ENCODE peak calls at places on chromosomes 7 and 10, in four cellular contexts. I is brain microvascular endothelial cell, H is tibial artery, W is pancreas. F is an unnamed sample.
A peak's percentile ranks its signal among the peaks of the same experiment; 100 is the strongest.

GRCh38 chr7:104096683-104097082 is 107.2 kb upstream of the RELN start:
- DNase-seq in I (peak; percentile 15), H (no peak), W (no peak), F (peak; percentile 24)

GRCh38 chr7:13021566-13021965 is 334.1 kb downstream of the ARL4A start:
- DNase-seq in I (peak; percentile 27), H (no peak), W (no peak), F (peak; percentile 29)

GRCh38 chr7:65840446-65840845 is 32.4 kb upstream of the VKORC1L1 start:
- DNase-seq in I (no peak), H (no peak), W (no peak), F (no peak)

GRCh38 chr7:95246935-95247370 is 77.4 kb downstream of the PON1 start:
- DNase-seq in I (peak; percentile 69), H (peak; percentile 29), W (peak; percentile 25), F (peak; percentile 85)

GRCh38 chr7:107387077-107387476 is 82.8 kb upstream of the GPR22 start:
- DNase-seq in I (peak; percentile 31), H (peak; percentile 47), W (no peak), F (peak; percentile 45)

GRCh38 chr7:42714361-42714760 is 197.5 kb downstream of the C7orf25 start:
- DNase-seq in I (no peak), H (no peak), W (no peak), F (no peak)

GRCh38 chr7:131123991-131124629 is 203.6 kb upstream of the MKLN1 start:
- DNase-seq in I (no peak), H (no peak), W (no peak), F (no peak)

GRCh38 chr10:42753507-42754154 is 29.0 kb upstream of the BMS1 start:
- DNase-seq in I (no peak), H (no peak), W (peak; percentile 38), F (no peak)

GRCh38 chr10:6581750-6582697 is 1.9 kb upstream of the PRKCQ start:
- DNase-seq in I (no peak), H (no peak), W (no peak), F (no peak)

GRCh38 chr7:74292757-74293576 is 3.8 kb downstream of the CLIP2 start:
- DNase-seq in I (no peak), H (no peak), W (peak; percentile 72), F (no peak)

GRCh38 chr10:109456566-109457361 is 466.5 kb downstream of the XPNPEP1 start:
- DNase-seq in I (no peak), H (no peak), W (peak; percentile 15), F (no peak)

GRCh38 chr10:90138844-90139243 is 437.5 kb downstream of the KIF20B start:
- DNase-seq in I (peak; percentile 8), H (no peak), W (no peak), F (peak; percentile 38)

GRCh38 chr7:37945336-37945735 is 24.9 kb downstream of the EPDR1 start:
- DNase-seq in I (peak; percentile 89), H (no peak), W (no peak), F (peak; percentile 49)

GRCh38 chr10:100569687-100570517 is 34.2 kb downstream of the HIF1AN start:
- DNase-seq in I (no peak), H (no peak), W (peak; percentile 44), F (no peak)

GRCh38 chr7:13848576-13849527 is 140.6 kb downstream of the ETV1 start:
- DNase-seq in I (no peak), H (no peak), W (no peak), F (peak; percentile 8)

GRCh38 chr7:5584821-5585220 is 161.2 kb upstream of the TNRC18 start:
- DNase-seq in I (no peak), H (no peak), W (no peak), F (no peak)

GRCh38 chr7:131188367-131189339 is 139.0 kb upstream of the MKLN1 start:
- DNase-seq in I (peak; percentile 97), H (peak; percentile 54), W (no peak), F (peak; percentile 91)

GRCh38 chr10:75408911-75409885 is 7.6 kb upstream of the ZNF503 start:
- DNase-seq in I (no peak), H (peak; percentile 75), W (peak; percentile 86), F (no peak)

GRCh38 chr7:110317699-110318265 is 773.1 kb upstream of the LRRN3 start:
- DNase-seq in I (peak; percentile 74), H (no peak), W (no peak), F (peak; percentile 42)

GRCh38 chr10:73480158-73480557 is 15.7 kb downstream of the PPP3CB start:
- DNase-seq in I (no peak), H (no peak), W (no peak), F (peak; percentile 41)

GRCh38 chr10:26881600-26882331 is 21.0 kb upstream of the ABI1 start:
- DNase-seq in I (peak; percentile 20), H (no peak), W (no peak), F (peak; percentile 84)

GRCh38 chr7:107978815-107979408 is 24.0 kb downstream of the LAMB1 start:
- DNase-seq in I (no peak), H (no peak), W (no peak), F (no peak)

GRCh38 chr7:157021071-157021891 is 10.8 kb upstream of the MNX1 start:
- DNase-seq in I (no peak), H (no peak), W (no peak), F (no peak)

GRCh38 chr7:142598297-142598696 is 151.0 kb upstream of the PRSS1 start:
- DNase-seq in I (no peak), H (no peak), W (no peak), F (no peak)

GRCh38 chr7:44534501-44534900 is 6.6 kb downstream of the NPC1L1 start:
- DNase-seq in I (no peak), H (no peak), W (no peak), F (peak; percentile 34)

GRCh38 chr10:104255244-104255981 is 721 bp downstream of the GSTO1 start:
- DNase-seq in I (peak; percentile 82), H (no peak), W (no peak), F (peak; percentile 85)

GRCh38 chr10:131214521-131215244 is 96.8 kb downstream of the TCERG1L start:
- DNase-seq in I (no peak), H (no peak), W (no peak), F (no peak)

GRCh38 chr10:101778781-101779543 is 3.0 kb upstream of the FGF8 start:
- DNase-seq in I (no peak), H (no peak), W (no peak), F (peak; percentile 48)

GRCh38 chr10:13990918-13991317 is 339.8 kb downstream of the FRMD4A start:
- DNase-seq in I (peak; percentile 67), H (no peak), W (no peak), F (peak; percentile 81)

GRCh38 chr7:12403287-12404181 is at the start of gene VWDE:
- DNase-seq in I (no peak), H (no peak), W (peak; percentile 37), F (peak; percentile 8)

GRCh38 chr7:57201021-57201894 is 69.0 kb upstream of the ZNF479 start:
- DNase-seq in I (no peak), H (no peak), W (no peak), F (no peak)

GRCh38 chr7:25911738-25912607 is 240.0 kb upstream of the NFE2L3 start:
- DNase-seq in I (no peak), H (no peak), W (no peak), F (no peak)

GRCh38 chr10:123427386-123427785 is 238.8 kb upstream of the GPR26 start:
- DNase-seq in I (no peak), H (no peak), W (no peak), F (no peak)

GRCh38 chr7:148563583-148564274 is 26.8 kb upstream of the C7orf33 start:
- DNase-seq in I (no peak), H (no peak), W (no peak), F (no peak)
- H3K4me3 ChIP-seq in I (no peak overlapping the region), H (no peak overlapping the region), W (no peak overlapping the region), F (no peak overlapping the region)

DNA sequence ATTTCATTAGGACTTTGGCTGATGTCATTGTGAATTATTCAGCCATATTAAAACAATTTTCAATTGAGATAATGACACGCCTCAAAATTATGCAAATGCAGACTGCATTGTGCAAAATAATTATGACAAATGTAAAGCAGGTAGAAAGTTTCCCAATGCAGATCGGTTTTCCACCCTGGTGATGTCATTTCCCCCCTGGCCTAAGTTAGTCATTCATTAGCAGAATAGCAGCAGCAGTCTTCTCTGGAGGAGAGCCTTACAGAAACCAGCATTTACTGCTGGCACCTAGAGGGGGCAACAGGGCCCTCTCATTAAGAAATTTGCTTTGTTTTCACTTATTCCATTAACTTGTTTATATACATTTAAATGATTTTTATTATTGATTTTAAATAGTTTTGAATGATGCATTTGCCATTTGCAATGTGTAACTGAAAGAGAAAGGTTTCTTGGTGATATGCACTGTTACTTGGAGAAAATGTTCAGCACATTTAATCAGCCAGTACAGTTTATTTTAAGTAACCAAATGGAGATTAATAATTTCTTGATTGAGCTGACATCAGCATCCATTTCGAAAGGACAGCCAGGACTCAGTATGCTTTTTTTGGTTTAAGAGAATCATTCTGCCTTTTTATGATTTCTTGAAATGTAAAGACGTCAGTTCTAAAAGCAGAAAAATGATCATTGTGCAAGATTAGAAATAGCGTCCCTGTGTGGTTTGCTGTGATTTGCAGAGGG is 3.4 kb downstream of the ARID5B start:
- DNase-seq in I (peak; percentile 66), H (no peak), W (no peak), F (peak; percentile 81)
- TF ChIP-seq CTCF in I (peak; percentile 57), H (no peak), W (no peak), F (peak; percentile 42)

GRCh38 chr7:70092314-70093303 is 494.3 kb downstream of the AUTS2 start:
- DNase-seq in I (no peak), H (no peak), W (no peak), F (peak; percentile 25)
- H3K4me3 ChIP-seq in I (no peak overlapping the region), H (no peak overlapping the region), W (no peak overlapping the region), F (no peak overlapping the region)

DNA sequence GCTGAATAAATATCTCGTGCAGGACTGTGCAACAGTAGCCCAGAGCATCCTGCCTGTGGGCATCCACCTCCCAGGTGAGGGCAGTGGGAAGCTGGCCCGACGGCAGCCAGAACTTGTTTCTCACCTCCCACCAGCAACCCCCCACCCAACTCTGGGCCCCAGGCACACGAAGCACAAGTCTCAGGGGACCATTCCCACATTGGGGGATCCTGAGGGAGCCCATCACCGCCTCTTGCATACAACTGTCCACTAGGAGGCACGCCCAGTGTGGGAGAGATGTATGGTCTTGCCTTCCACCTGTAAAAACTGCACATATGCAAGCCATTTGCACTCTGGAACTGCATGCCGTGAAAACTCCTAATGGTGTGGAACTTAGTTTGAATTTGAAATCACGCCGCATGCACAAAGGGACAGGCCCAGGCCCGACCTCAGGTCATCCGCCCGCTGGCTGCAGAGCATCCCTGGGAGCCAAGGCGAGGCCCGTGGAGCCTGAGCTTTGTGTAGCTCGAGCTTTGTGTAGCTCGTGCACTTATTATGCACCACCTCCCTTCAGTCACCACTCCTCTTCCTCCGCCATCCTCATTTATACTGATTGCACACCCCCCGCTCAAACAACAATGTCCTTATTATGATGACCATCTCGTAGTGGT is 147.9 kb downstream of the ADCY1 start:
- DNase-seq in I (no peak), H (no peak), W (no peak), F (no peak)
- TF ChIP-seq CTCF in I (peak; percentile 46), H (no peak), W (no peak), F (peak; percentile 6)

DNA sequence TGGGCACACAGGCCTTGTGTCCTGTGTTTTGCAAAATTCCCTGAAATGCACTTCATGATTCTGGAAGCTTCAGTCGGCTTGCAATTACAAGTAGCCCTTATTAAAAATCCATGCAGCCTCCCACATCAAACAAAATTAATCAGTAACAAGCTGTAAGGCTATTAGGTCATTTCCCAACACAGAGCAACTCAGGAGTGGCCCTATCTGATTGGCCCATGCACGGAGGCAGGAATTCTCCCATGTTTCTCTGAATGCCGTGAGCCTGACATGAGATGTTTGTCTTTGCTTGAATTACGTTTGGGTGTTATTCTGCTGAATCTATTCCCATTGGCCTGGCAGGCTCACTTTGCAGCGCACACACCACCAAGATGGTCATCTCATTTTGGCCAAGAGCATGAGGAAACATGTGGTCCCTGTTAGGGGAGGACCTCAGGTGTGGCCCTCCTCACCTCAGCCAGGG is 36.9 kb downstream of the FOXL3 start:
- DNase-seq in I (peak; percentile 24), H (no peak), W (peak; percentile 74), F (peak; percentile 22)
- H3K4me3 ChIP-seq in I (no peak overlapping the region), H (no peak overlapping the region), W (no peak overlapping the region), F (no peak overlapping the region)

F was measured in fibroblast of pulmonary artery.